ENCODE peak calls at places on chromosome 3, in six cellular contexts. One of them, this sample, is unnamed.

GRCh38 chr3:194212869-194213320 is 76.9 kb downstream of the HES1 start:
- DNase-seq in IMR-90: no peak
- DNase-seq in glutamatergic neuron: no peak
- DNase-seq in fibroblast of pulmonary artery: no peak
- DNase-seq in psoas muscle: no peak
- DNase-seq in PC-9: peak
- DNase-seq in this sample: no peak

GRCh38 chr3:190018460-190018859 is 102.2 kb downstream of the P3H2 start:
- DNase-seq in IMR-90: no peak
- DNase-seq in glutamatergic neuron: no peak
- DNase-seq in fibroblast of pulmonary artery: no peak
- DNase-seq in psoas muscle: no peak
- DNase-seq in PC-9: no peak
- DNase-seq in this sample: no peak

GRCh38 chr3:183410280-183410679 is 18.1 kb downstream of the MCF2L2 start:
- DNase-seq in IMR-90: no peak
- DNase-seq in glutamatergic neuron: no peak
- DNase-seq in fibroblast of pulmonary artery: no peak
- DNase-seq in psoas muscle: no peak
- DNase-seq in PC-9: no peak
- DNase-seq in this sample: no peak

GRCh38 chr3:47376393-47376792 is 4.4 kb upstream of the PTPN23 start:
- DNase-seq in IMR-90: no peak
- DNase-seq in glutamatergic neuron: no peak
- DNase-seq in fibroblast of pulmonary artery: no peak
- DNase-seq in psoas muscle: no peak
- DNase-seq in PC-9: no peak
- DNase-seq in this sample: no peak

GRCh38 chr3:4828279-4829030 is 150.8 kb upstream of the BHLHE40 start:
- DNase-seq in IMR-90: peak
- DNase-seq in glutamatergic neuron: no peak
- DNase-seq in fibroblast of pulmonary artery: peak
- DNase-seq in psoas muscle: peak
- DNase-seq in PC-9: no peak
- DNase-seq in this sample: no peak

GRCh38 chr3:11699083-11699427 is 55.3 kb upstream of the VGLL4 start:
- DNase-seq in IMR-90: peak
- DNase-seq in glutamatergic neuron: no peak
- DNase-seq in fibroblast of pulmonary artery: peak
- DNase-seq in psoas muscle: no peak
- DNase-seq in PC-9: no peak
- DNase-seq in this sample: no peak

GRCh38 chr3:194573680-194574437 is 59.4 kb downstream of the TMEM44 start:
- DNase-seq in IMR-90: peak
- DNase-seq in glutamatergic neuron: peak
- DNase-seq in fibroblast of pulmonary artery: peak
- DNase-seq in psoas muscle: peak
- DNase-seq in PC-9: peak
- DNase-seq in this sample: peak

GRCh38 chr3:187822402-187822801 is 77.1 kb upstream of the BCL6 start:
- DNase-seq in IMR-90: no peak
- DNase-seq in glutamatergic neuron: no peak
- DNase-seq in fibroblast of pulmonary artery: no peak
- DNase-seq in psoas muscle: no peak
- DNase-seq in PC-9: no peak
- DNase-seq in this sample: no peak

GRCh38 chr3:62073038-62073437 is 300.3 kb downstream of the FEZF2 start:
- DNase-seq in IMR-90: peak
- DNase-seq in glutamatergic neuron: no peak
- DNase-seq in fibroblast of pulmonary artery: no peak
- DNase-seq in psoas muscle: no peak
- DNase-seq in PC-9: no peak
- DNase-seq in this sample: no peak

GRCh38 chr3:8343058-8343457 is 158.6 kb upstream of the LMCD1 start:
- DNase-seq in IMR-90: no peak
- DNase-seq in glutamatergic neuron: no peak
- DNase-seq in fibroblast of pulmonary artery: no peak
- DNase-seq in psoas muscle: no peak
- DNase-seq in PC-9: no peak
- DNase-seq in this sample: no peak

GRCh38 chr3:101725192-101725889 is 927 bp downstream of the CEP97 start:
- DNase-seq in IMR-90: peak
- DNase-seq in glutamatergic neuron: peak
- DNase-seq in fibroblast of pulmonary artery: peak
- DNase-seq in psoas muscle: no peak
- DNase-seq in PC-9: no peak
- DNase-seq in this sample: peak

GRCh38 chr3:72523409-72524172 is 324.7 kb downstream of the SHQ1 start:
- DNase-seq in IMR-90: no peak
- DNase-seq in glutamatergic neuron: no peak
- DNase-seq in fibroblast of pulmonary artery: no peak
- DNase-seq in psoas muscle: no peak
- DNase-seq in PC-9: no peak
- DNase-seq in this sample: no peak

GRCh38 chr3:182735672-182736071 is 57.6 kb upstream of the ATP11B start:
- DNase-seq in IMR-90: peak
- DNase-seq in glutamatergic neuron: no peak
- DNase-seq in fibroblast of pulmonary artery: peak
- DNase-seq in psoas muscle: no peak
- DNase-seq in PC-9: no peak
- DNase-seq in this sample: no peak

DNA sequence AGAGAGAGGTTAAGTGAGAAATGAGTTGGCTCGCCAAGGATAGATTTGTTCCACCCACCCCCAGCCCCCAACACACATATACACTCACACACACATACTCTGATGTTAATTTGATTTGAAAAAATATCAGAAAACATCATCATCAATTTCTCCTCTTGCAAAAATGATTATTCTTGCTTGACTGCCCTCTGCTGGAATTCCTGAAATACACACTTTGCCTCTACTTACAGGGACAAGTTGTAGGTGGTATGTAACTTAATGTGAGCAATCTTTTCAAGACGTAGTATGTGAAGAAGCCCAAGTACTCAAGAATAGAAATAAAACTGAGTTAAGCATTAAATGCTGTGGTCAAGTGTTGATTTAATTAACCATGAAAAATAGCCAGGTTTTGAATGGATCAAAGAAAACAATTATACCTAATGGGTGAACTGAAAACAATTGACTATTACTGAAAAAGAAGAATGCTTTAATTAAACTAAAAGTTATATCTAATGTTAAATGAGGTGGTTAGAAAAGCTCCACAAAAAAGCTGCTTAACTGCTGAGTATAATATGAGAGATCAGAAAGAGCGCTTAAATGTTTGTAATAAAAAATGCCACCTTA is 46.6 kb upstream of the MDFIC2 start:
- DNase-seq in IMR-90: peak
- DNase-seq in glutamatergic neuron: no peak
- DNase-seq in fibroblast of pulmonary artery: peak
- DNase-seq in psoas muscle: no peak
- DNase-seq in PC-9: peak
- DNase-seq in this sample: peak
- TF ChIP-seq CTCF in IMR-90: peak
- TF ChIP-seq CTCF in glutamatergic neuron: peak
- TF ChIP-seq CTCF in fibroblast of pulmonary artery: peak
- TF ChIP-seq CTCF in psoas muscle: peak
- TF ChIP-seq CTCF in PC-9: peak
- TF ChIP-seq CTCF in this sample: peak

GRCh38 chr3:117557469-117557868 is 847.9 kb downstream of the TUSC7 start:
- DNase-seq in IMR-90: no peak
- DNase-seq in glutamatergic neuron: no peak
- DNase-seq in fibroblast of pulmonary artery: no peak
- DNase-seq in psoas muscle: no peak
- DNase-seq in PC-9: no peak
- DNase-seq in this sample: no peak
- TF ChIP-seq CTCF in IMR-90: no peak
- TF ChIP-seq CTCF in glutamatergic neuron: no peak
- TF ChIP-seq CTCF in fibroblast of pulmonary artery: no peak
- TF ChIP-seq CTCF in psoas muscle: no peak
- TF ChIP-seq CTCF in PC-9: no peak
- TF ChIP-seq CTCF in this sample: no peak

GRCh38 chr3:31724681-31725080 is 192.0 kb downstream of the STT3B start:
- DNase-seq in IMR-90: peak
- DNase-seq in glutamatergic neuron: no peak
- DNase-seq in fibroblast of pulmonary artery: peak
- DNase-seq in psoas muscle: no peak
- DNase-seq in PC-9: no peak
- DNase-seq in this sample: no peak
- TF ChIP-seq CTCF in IMR-90: peak
- TF ChIP-seq CTCF in glutamatergic neuron: no peak
- TF ChIP-seq CTCF in fibroblast of pulmonary artery: peak
- TF ChIP-seq CTCF in psoas muscle: no peak
- TF ChIP-seq CTCF in PC-9: peak
- TF ChIP-seq CTCF in this sample: no peak

GRCh38 chr3:185153861-185154629 is 1.2 kb upstream of the C3orf70 start:
- DNase-seq in IMR-90: no peak
- DNase-seq in glutamatergic neuron: peak
- DNase-seq in fibroblast of pulmonary artery: no peak
- DNase-seq in psoas muscle: no peak
- DNase-seq in PC-9: no peak
- DNase-seq in this sample: no peak
- TF ChIP-seq CTCF in IMR-90: no peak
- TF ChIP-seq CTCF in glutamatergic neuron: no peak
- TF ChIP-seq CTCF in fibroblast of pulmonary artery: no peak
- TF ChIP-seq CTCF in psoas muscle: no peak
- TF ChIP-seq CTCF in PC-9: no peak
- TF ChIP-seq CTCF in this sample: no peak

This sample was measured in endothelial cell.